ENCODE peak calls at places on chromosomes 11 and 22, in nine cellular contexts. Q, X, Z, U, Y, B, D, E and R are unnamed samples. For H3K27me3, the result is how much of the 10 kb centered on the place peaks cover.

GRCh38 chr22:23219787-23220484 is 39.6 kb downstream of the BCR start:
- DNase-seq in Z (no peak), E (no peak), U (peak), Q (no peak), D (peak), B (peak), Y (no peak), X (peak), R (no peak)

GRCh38 chr22:39150848-39151215 is 1.6 kb downstream of the CBX7 start:
- DNase-seq in B (no peak), D (peak), E (no peak), Z (no peak), Q (no peak), Y (peak), X (peak), U (no peak), R (no peak)

GRCh38 chr11:78605296-78605695 is 30.6 kb upstream of the NARS2 start:
- DNase-seq in E (no peak), D (no peak), X (no peak), Y (no peak), U (no peak), B (no peak), Z (no peak), Q (no peak), R (no peak)

GRCh38 chr11:123560001-123560400 is 94.4 kb downstream of the SCN3B start:
- DNase-seq in Q (peak), X (peak), Y (no peak), E (peak), Z (peak), D (peak), B (peak), U (peak), R (peak)

GRCh38 chr11:116910378-116910777 is 73.0 kb upstream of the APOA1 start:
- DNase-seq in B (no peak), E (no peak), D (no peak), U (peak), X (no peak), Q (no peak), Z (no peak), Y (no peak), R (no peak)

GRCh38 chr11:57597971-57598830 is 716 bp downstream of the SERPING1 start:
- DNase-seq in Q (no peak), B (no peak), D (peak), Y (peak), X (peak), U (peak), E (peak), Z (peak), R (peak)

GRCh38 chr22:32830957-32831356 is 29.5 kb downstream of the TIMP3 start:
- DNase-seq in Q (no peak), X (no peak), Y (no peak), Z (no peak), E (no peak), U (no peak), D (no peak), B (no peak), R (no peak)

GRCh38 chr11:100791873-100792272 is 104.8 kb downstream of the ARHGAP42 start:
- DNase-seq in Z (no peak), X (no peak), Y (no peak), D (no peak), U (no peak), Q (no peak), E (peak), B (no peak), R (no peak)

GRCh38 chr11:83538286-83538685 is 252.1 kb upstream of the CCDC90B start:
- DNase-seq in D (no peak), Z (peak), Q (no peak), U (no peak), B (no peak), Y (no peak), X (no peak), E (no peak), R (no peak)

DNA sequence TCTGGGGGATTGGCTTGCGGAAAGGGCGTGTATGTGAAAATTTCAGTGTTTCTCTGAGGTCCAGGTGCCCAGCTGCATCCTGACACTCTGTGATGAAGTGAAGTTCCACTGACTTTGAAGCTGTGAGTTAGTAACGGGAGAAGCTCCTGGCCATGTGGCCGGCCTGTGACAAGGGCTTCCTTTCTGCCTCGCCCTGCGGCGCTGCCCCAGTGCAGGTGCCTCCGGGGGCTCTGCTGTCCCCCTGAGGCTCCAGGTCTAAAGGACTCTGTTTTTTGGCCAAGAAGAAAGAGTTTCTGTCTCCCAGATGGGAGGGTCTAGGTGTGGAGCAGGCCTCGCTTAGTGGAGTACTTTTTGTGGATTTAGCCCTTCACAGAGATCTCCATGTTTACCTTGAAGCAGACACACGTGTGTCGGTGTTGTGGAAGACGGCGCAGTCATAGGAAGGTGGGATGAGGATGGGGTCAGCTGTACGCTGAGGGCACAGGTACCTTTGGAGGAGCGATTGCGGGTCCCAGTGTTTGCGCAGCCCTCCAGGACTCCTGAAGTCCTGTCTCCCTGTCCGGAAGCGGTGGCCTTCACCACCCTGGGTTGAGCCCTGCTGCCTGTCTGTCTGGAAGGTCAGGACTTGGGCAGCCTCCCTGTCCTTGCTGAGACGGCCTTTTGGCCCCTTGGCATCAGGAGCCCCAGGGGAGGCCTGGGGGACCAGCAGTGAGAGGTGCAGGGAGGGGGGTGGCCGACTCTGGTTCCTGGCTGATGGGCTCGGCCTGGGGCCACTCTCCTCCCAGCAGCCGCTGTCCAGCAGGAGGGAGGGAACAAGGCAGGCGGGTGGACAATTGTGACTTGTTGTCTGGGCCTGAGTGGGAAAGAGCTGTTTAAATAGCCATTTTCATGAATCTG is 1249.3 kb downstream of the BRD1 start:
- DNase-seq in B (no peak), D (no peak), Z (no peak), Q (no peak), U (no peak), X (no peak), Y (no peak), E (no peak), R (no peak)
- H3K4me3 ChIP-seq in B (no peak), D (no peak), Z (no peak), Q (no peak), U (no peak), X (no peak), Y (no peak), E (no peak), R (no peak)

GRCh38 chr11:111299111-111300026 is 1.0 kb downstream of the POU2AF3 start:
- DNase-seq in D (peak), X (peak), Y (peak), U (peak), B (no peak), Z (peak), E (peak), Q (no peak), R (peak)
- H3K27me3 ChIP-seq in D (under half), X (under half), Y (under half), U (under half), B (under half), Z (under half), E (under half), Q (under half), R (under half)

GRCh38 chr11:36214484-36214883 is 74.7 kb downstream of the COMMD9 start:
- DNase-seq in B (no peak), D (no peak), Q (no peak), X (no peak), E (no peak), Z (no peak), Y (no peak), U (no peak), R (no peak)
- H3K27ac ChIP-seq in B (no peak), D (no peak), Q (no peak), X (no peak), E (no peak), Z (no peak), Y (no peak), U (no peak), R (peak)

GRCh38 chr11:393219-394033 is 583 bp upstream of the PKP3 start:
- DNase-seq in B (no peak), Y (no peak), E (no peak), D (no peak), Z (no peak), Q (peak), U (peak), X (no peak), R (no peak)
- H3K4me3 ChIP-seq in B (no peak), Y (peak), E (peak), D (peak), Z (no peak), Q (no peak), U (no peak), X (no peak), R (peak)

GRCh38 chr11:69792611-69793010 is 17.5 kb upstream of the FGF4 start:
- DNase-seq in D (no peak), Q (no peak), Y (no peak), Z (no peak), X (no peak), U (no peak), E (no peak), B (no peak), R (no peak)

GRCh38 chr11:69788956-69789355 is 13.8 kb upstream of the FGF4 start:
- DNase-seq in Y (no peak), Z (no peak), E (no peak), U (no peak), Q (no peak), X (no peak), B (no peak), D (no peak), R (no peak)

GRCh38 chr11:69787457-69787856 is 12.3 kb upstream of the FGF4 start:
- DNase-seq in E (no peak), Y (no peak), B (no peak), D (no peak), Q (no peak), Z (no peak), X (no peak), U (no peak), R (no peak)

GRCh38 chr11:69791266-69791665 is 16.1 kb upstream of the FGF4 start:
- DNase-seq in D (no peak), Q (no peak), Z (peak), B (no peak), X (no peak), E (no peak), U (peak), Y (no peak), R (no peak)

GRCh38 chr11:69787906-69788305 is 12.8 kb upstream of the FGF4 start:
- DNase-seq in X (no peak), D (no peak), Y (no peak), E (no peak), B (no peak), U (no peak), Z (no peak), Q (no peak), R (no peak)
- H3K27me3 ChIP-seq in X (under half), D (under half), Y (under half), E (under half), B (under half), U (under half), Z (under half), Q (under half), R (under half)

GRCh38 chr11:12469451-12469850 is 92.1 kb downstream of the PARVA start:
- DNase-seq in X (no peak), U (peak), D (no peak), Q (no peak), Y (no peak), B (no peak), E (no peak), Z (no peak), R (no peak)
- H3K27ac ChIP-seq in X (no peak), U (peak), D (no peak), Q (peak), Y (peak), B (no peak), E (no peak), Z (no peak), R (no peak)

GRCh38 chr11:64915366-64915887 is 1.6 kb downstream of the ATG2A start:
- DNase-seq in Y (no peak), U (no peak), X (no peak), D (no peak), E (no peak), Z (no peak), B (no peak), Q (no peak), R (no peak)
- H3K4me3 ChIP-seq in Y (peak), U (no peak), X (peak), D (peak), E (peak), Z (no peak), B (peak), Q (peak), R (peak)